ENCODE peak calls at places on chromosome 22, in seven cellular contexts. M is MM.1S, C is fibroblast of pulmonary artery, R is choroid plexus epithelial cell, L is astrocyte of the cerebellum, O is prostate gland, U is brain microvascular endothelial cell. A is an unnamed sample.

GRCh38 chr22:38422615-38423511 is 32.1 kb downstream of the KCNJ4 start:
- DNase-seq in M (no peak), C (no peak), R (no peak), L (no peak), O (no peak), U (no peak), A (peak; percentile 33)

GRCh38 chr22:41909290-41910049 is 5.4 kb downstream of the SHISA8 start:
- DNase-seq in M (no peak), C (no peak), R (no peak), L (no peak), O (no peak), U (no peak), A (no peak)

GRCh38 chr22:29205598-29206371 is at the start of gene EMID1:
- DNase-seq in M (peak; percentile 53), C (peak; percentile 16), R (peak; percentile 26), L (no peak), O (no peak), U (no peak), A (no peak)

GRCh38 chr22:30310881-30311771 is 15.6 kb downstream of the TBC1D10A start:
- DNase-seq in M (no peak), C (peak; percentile 72), R (peak; percentile 22), L (peak; percentile 50), O (peak; percentile 70), U (no peak), A (peak; percentile 68)

GRCh38 chr22:19503367-19503766 is 20.8 kb downstream of the CLDN5 start:
- DNase-seq in M (no peak), C (no peak), R (no peak), L (no peak), O (no peak), U (no peak), A (no peak)

GRCh38 chr22:18076060-18076497 is 1.7 kb upstream of the PEX26 start:
- DNase-seq in M (peak; percentile 84), C (peak; percentile 94), R (peak; percentile 95), L (peak; percentile 85), O (peak; percentile 85), U (peak; percentile 78), A (peak; percentile 74)

GRCh38 chr22:19109198-19110063 is 12.8 kb downstream of the DGCR2 start:
- DNase-seq in M (peak; percentile 77), C (peak; percentile 90), R (peak; percentile 91), L (no peak), O (peak; percentile 72), U (no peak), A (no peak)

GRCh38 chr22:38313384-38313955 is 3.8 kb downstream of the CSNK1E start:
- DNase-seq in M (peak; percentile 56), C (peak; percentile 91), R (peak; percentile 94), L (peak; percentile 81), O (no peak), U (peak; percentile 84), A (no peak)

GRCh38 chr22:30754971-30755759 is 60.5 kb downstream of the OSBP2 start:
- DNase-seq in M (peak; percentile 70), C (peak; percentile 91), R (peak; percentile 92), L (peak; percentile 76), O (peak; percentile 38), U (peak; percentile 64), A (peak; percentile 69)

GRCh38 chr22:39446239-39446721 is 10.5 kb upstream of the MGAT3 start:
- DNase-seq in M (peak; percentile 68), C (no peak), R (no peak), L (no peak), O (no peak), U (no peak), A (no peak)
- TF ChIP-seq CTCF in M (peak; percentile 9), C (no peak), R (no peak), L (no peak), O (no peak), U (no peak), A (no peak)

GRCh38 chr22:46272762-46273431 is 5.1 kb downstream of the TTC38 start:
- DNase-seq in M (no peak), C (no peak), R (no peak), L (no peak), O (no peak), U (no peak), A (no peak)
- TF ChIP-seq CTCF in M (no peak), C (no peak), R (no peak), L (no peak), O (no peak), U (no peak), A (no peak)

GRCh38 chr22:49705631-49706352 is 121.9 kb downstream of the BRD1 start:
- DNase-seq in M (no peak), C (no peak), R (no peak), L (no peak), O (no peak), U (no peak), A (no peak)
- TF ChIP-seq CTCF in M (no peak), C (no peak), R (no peak), L (no peak), O (no peak), U (no peak), A (no peak)

GRCh38 chr22:50221410-50222300 is 20.8 kb downstream of the SELENOO start:
- DNase-seq in M (no peak), C (no peak), R (no peak), L (no peak), O (no peak), U (no peak), A (no peak)
- TF ChIP-seq CTCF in M (no peak), C (no peak), R (peak; percentile 32), L (no peak), O (no peak), U (no peak), A (peak; percentile 33)

GRCh38 chr22:42966389-42966998 is 48.5 kb downstream of the PACSIN2 start:
- DNase-seq in M (no peak), C (no peak), R (no peak), L (no peak), O (no peak), U (no peak), A (no peak)

GRCh38 chr22:42967005-42967404 is 47.9 kb downstream of the PACSIN2 start:
- DNase-seq in M (no peak), C (no peak), R (no peak), L (no peak), O (no peak), U (no peak), A (no peak)

GRCh38 chr22:42970029-42970428 is 44.9 kb downstream of the PACSIN2 start:
- DNase-seq in M (no peak), C (no peak), R (no peak), L (no peak), O (no peak), U (no peak), A (no peak)

GRCh38 chr22:42969348-42969975 is 45.5 kb downstream of the PACSIN2 start:
- DNase-seq in M (no peak), C (peak; percentile 39), R (peak; percentile 55), L (peak; percentile 69), O (no peak), U (no peak), A (no peak)

GRCh38 chr22:42967933-42968332 is 47.0 kb downstream of the PACSIN2 start:
- DNase-seq in M (no peak), C (no peak), R (no peak), L (no peak), O (no peak), U (no peak), A (no peak)
- TF ChIP-seq CTCF in M (no peak), C (no peak), R (no peak), L (no peak), O (no peak), U (peak; percentile 18), A (no peak)

GRCh38 chr22:43343262-43343988 is at the start of gene SCUBE1:
- DNase-seq in M (peak; percentile 66), C (peak; percentile 20), R (peak; percentile 33), L (no peak), O (peak; percentile 51), U (no peak), A (peak; percentile 25)

GRCh38 chr22:43345761-43346261 is 2.6 kb upstream of the SCUBE1 start:
- DNase-seq in M (no peak), C (no peak), R (no peak), L (no peak), O (no peak), U (no peak), A (no peak)

GRCh38 chr22:43345356-43345755 is 2.2 kb upstream of the SCUBE1 start:
- DNase-seq in M (no peak), C (no peak), R (no peak), L (no peak), O (no peak), U (no peak), A (no peak)

GRCh38 chr22:43349636-43350035 is 6.5 kb upstream of the SCUBE1 start:
- DNase-seq in M (no peak), C (no peak), R (no peak), L (no peak), O (no peak), U (no peak), A (no peak)

DNA sequence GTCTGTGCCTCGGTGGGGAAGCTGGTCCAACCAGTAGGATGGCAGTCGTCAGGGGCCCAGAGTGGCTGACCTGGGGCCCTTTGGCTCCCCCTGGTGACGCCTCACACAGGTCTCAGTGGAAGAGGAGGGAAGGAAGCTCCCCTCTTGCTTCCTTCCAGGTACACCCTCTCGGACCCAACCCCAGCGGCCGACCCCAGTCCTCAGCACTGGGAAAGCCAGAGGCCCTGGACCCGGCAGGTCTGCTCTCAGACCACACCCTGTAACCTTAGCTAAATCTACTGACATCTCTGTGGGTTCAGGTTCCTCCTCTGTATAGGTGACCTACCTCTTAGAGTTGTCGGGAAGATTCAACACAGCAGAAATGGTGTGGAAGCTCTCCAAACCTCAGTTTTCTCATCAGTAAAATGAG is 3.4 kb upstream of the SCUBE1 start:
- DNase-seq in M (peak; percentile 58), C (peak; percentile 24), R (peak; percentile 33), L (no peak), O (peak; percentile 57), U (peak; percentile 16), A (peak; percentile 66)
- TF ChIP-seq CTCF in M (peak; percentile 80), C (peak; percentile 68), R (peak; percentile 75), L (peak; percentile 71), O (peak; percentile 74), U (peak; percentile 82), A (peak; percentile 74)

DNA sequence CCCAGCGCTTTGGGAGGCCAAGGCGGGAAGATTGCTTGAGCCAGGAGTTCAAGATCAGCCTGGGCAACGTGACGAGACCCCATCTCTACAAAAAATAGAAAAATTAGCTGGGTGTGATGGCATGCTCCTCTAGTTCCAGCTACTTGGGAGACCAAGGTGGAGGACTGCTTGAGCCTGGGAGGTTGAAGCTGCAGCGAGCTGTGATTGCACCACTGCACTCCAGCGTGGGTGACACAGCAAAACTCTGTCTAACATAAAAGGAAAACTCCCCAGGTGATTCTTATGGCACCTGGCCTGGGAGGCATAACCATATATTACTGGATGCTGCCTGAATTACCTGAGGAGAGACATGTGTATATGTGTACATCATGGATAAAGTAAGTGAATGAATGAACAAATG is 29.1 kb downstream of the KIAA1671 start:
- DNase-seq in M (no peak), C (no peak), R (no peak), L (no peak), O (no peak), U (no peak), A (no peak)
- TF ChIP-seq CTCF in M (no peak), C (no peak), R (no peak), L (no peak), O (no peak), U (no peak), A (no peak)

GRCh38 chr22:27825174-27825573 is 23.6 kb upstream of the MN1 start:
- DNase-seq in M (no peak), C (no peak), R (no peak), L (no peak), O (no peak), U (no peak), A (no peak)
- TF ChIP-seq CTCF in M (peak; percentile 37), C (peak; percentile 24), R (peak; percentile 45), L (peak; percentile 28), O (no peak), U (peak; percentile 67), A (peak; percentile 56)

A was measured in PC-9.